ENCODE peak calls at places on chromosomes 12 and 14, in four cellular contexts. W is astrocyte, S is aorta, U is left ventricle myocardium inferior. A is an unnamed sample.

GRCh38 chr14:34241185-34241711 is 220.8 kb downstream of the SPTSSA start:
- DNase-seq in W (no peak), S (no peak), U (no peak), A (no peak)

GRCh38 chr14:56304456-56304855 is 186.2 kb downstream of the PELI2 start:
- DNase-seq in U (no peak), W (peak; percentile 72), S (no peak), A (no peak)

GRCh38 chr12:9864913-9865675 is 4.1 kb downstream of the CLEC2B start:
- DNase-seq in U (no peak), W (no peak), S (no peak), A (no peak)

GRCh38 chr14:104779776-104780512 is 15.6 kb downstream of the AKT1 start:
- DNase-seq in W (no peak), U (no peak), S (no peak), A (no peak)

GRCh38 chr14:81402123-81402495 is 2.0 kb upstream of the STON2 start:
- DNase-seq in W (peak; percentile 74), S (no peak), U (no peak), A (no peak)

GRCh38 chr12:86367137-86367536 is 110.9 kb upstream of the MGAT4C start:
- DNase-seq in U (no peak), S (no peak), W (no peak), A (no peak)

GRCh38 chr12:55718020-55718419 is 2.2 kb upstream of the RDH5 start:
- DNase-seq in W (peak; percentile 39), U (no peak), S (peak; percentile 76), A (no peak)

GRCh38 chr14:104283197-104284106 is 145.1 kb downstream of the KIF26A start:
- DNase-seq in W (no peak), S (peak; percentile 40), U (peak; percentile 6), A (no peak)

GRCh38 chr12:111438501-111438900 is 32.8 kb downstream of the SH2B3 start:
- DNase-seq in S (peak; percentile 84), W (peak; percentile 68), U (no peak), A (peak; percentile 81)

GRCh38 chr12:98594050-98594853 is 766 bp downstream of the SLC25A3 start:
- DNase-seq in S (peak; percentile 81), W (no peak), U (peak; percentile 41), A (peak; percentile 8)

GRCh38 chr14:89304972-89305703 is 111.9 kb downstream of the FOXN3 start:
- DNase-seq in W (peak; percentile 81), S (no peak), U (no peak), A (no peak)

GRCh38 chr14:103108749-103109207 is 14.3 kb downstream of the EXOC3L4 start:
- DNase-seq in W (peak; percentile 20), U (no peak), S (no peak), A (no peak)

GRCh38 chr14:91511014-91511466 is 930 bp upstream of the PPP4R3A start:
- DNase-seq in W (peak; percentile 15), U (no peak), S (no peak), A (no peak)

GRCh38 chr12:105214670-105215375 is 21.2 kb downstream of the APPL2 start:
- DNase-seq in W (no peak), U (no peak), S (no peak), A (peak; percentile 26)

GRCh38 chr12:119835068-119835467 is 42.1 kb downstream of the CIT start:
- DNase-seq in W (no peak), S (no peak), U (no peak), A (no peak)

GRCh38 chr12:86838709-86839108 is 582.5 kb upstream of the MGAT4C start:
- DNase-seq in W (no peak), U (no peak), S (no peak), A (no peak)

GRCh38 chr12:87363497-87364084 is 665.6 kb downstream of the C12orf50 start:
- DNase-seq in S (no peak), W (no peak), U (no peak), A (no peak)

GRCh38 chr12:62919827-62920226 is 15.1 kb downstream of the PPM1H start:
- DNase-seq in U (no peak), S (no peak), W (peak; percentile 26), A (peak; percentile 54)

GRCh38 chr14:91714805-91715204 is 17.1 kb downstream of the CATSPERB start:
- DNase-seq in S (no peak), U (no peak), W (no peak), A (no peak)

GRCh38 chr12:50505386-50505827 is 622 bp downstream of the DIP2B start:
- DNase-seq in S (no peak), U (peak; percentile 21), W (no peak), A (peak; percentile 37)

GRCh38 chr14:102211240-102211639 is 71.5 kb downstream of the WDR20 start:
- DNase-seq in U (no peak), W (no peak), S (peak; percentile 27), A (no peak)

GRCh38 chr12:25682421-25682820 is 129.3 kb upstream of the LMNTD1 start:
- DNase-seq in S (no peak), U (no peak), W (no peak), A (no peak)

GRCh38 chr12:42790761-42791151 is 201.2 kb upstream of the PRICKLE1 start:
- DNase-seq in U (no peak), W (peak; percentile 98), S (no peak), A (peak; percentile 40)

GRCh38 chr14:52641745-52642144 is 53.6 kb downstream of the ERO1A start:
- DNase-seq in U (no peak), S (no peak), W (no peak), A (no peak)

GRCh38 chr12:84329933-84330332 is 582.7 kb downstream of the SLC6A15 start:
- DNase-seq in S (no peak), U (no peak), W (no peak), A (no peak)

GRCh38 chr14:80663541-80663940 is 278.0 kb downstream of the CEP128 start:
- DNase-seq in U (no peak), W (no peak), S (no peak), A (no peak)

GRCh38 chr12:109228664-109229063 is 80.4 kb downstream of the FOXN4 start:
- DNase-seq in U (no peak), S (no peak), W (no peak), A (no peak)

GRCh38 chr12:79681008-79681590 is 9.7 kb downstream of the PAWR start:
- DNase-seq in S (no peak), W (peak; percentile 77), U (no peak), A (no peak)

GRCh38 chr14:100102156-100102785 is 37.0 kb downstream of the EVL start:
- DNase-seq in S (no peak), W (no peak), U (no peak), A (no peak)

GRCh38 chr14:68554231-68554630 is 238.6 kb downstream of the ZFP36L1 start:
- DNase-seq in W (no peak), S (no peak), U (no peak), A (no peak)

GRCh38 chr12:96365604-96366230 is 34.5 kb downstream of the CDK17 start:
- DNase-seq in U (no peak), S (no peak), W (peak; percentile 52), A (no peak)
- H3K4me1 ChIP-seq in U (peaks cover 94% of the 10 kb centered on the region), S (no peaks in the 10 kb centered on the region), W (peaks cover 11% of the 10 kb centered on the region), A (peaks cover 24% of the 10 kb centered on the region)

DNA sequence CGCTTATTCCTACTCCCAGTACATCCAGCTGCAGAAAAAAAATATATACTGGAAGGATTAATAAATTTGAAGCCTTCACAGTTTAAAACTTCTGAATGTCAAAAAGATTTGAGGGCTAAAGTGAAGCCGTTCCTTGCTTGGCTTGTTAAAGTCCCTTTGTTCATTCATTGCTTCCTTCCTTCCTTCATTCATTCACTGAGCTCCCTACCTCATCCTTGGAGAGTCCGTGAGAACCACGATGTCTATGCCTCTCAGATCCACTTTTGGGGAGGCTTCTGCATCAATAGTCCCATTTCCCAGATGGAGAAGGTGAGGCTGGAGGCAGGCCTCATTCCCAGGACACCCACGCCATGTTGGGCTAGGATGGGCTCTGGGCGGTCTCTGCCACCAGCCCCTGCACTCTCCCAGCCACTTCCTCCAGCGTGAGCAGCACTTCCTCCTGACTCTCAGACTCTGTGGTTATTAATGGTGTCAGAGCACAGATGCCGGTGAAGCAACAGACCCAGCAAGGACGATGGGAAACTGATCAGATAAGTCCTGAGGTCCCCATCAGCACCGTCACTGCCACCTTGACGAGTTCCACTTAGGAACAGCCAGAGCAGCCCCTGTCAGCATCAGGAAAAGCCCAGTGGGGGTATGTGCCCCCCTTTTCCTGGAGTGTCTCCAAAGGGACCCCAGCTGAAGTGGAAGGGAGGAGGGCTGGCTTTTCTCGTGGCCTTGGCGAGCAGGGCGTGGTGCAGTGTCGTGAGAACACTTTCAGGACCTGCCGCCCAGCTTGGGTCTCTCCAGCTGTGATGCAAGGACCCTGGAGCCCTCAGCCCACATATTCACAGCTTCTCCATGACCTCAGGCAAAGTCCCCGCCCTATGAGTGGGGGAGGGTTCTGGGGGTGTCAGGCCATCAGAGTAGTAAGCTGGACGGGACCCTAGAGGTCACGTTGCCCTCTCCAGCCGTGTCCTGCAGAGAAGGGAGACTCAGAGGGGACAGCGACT is 21.2 kb downstream of the ASB2 start:
- DNase-seq in W (no peak), U (no peak), S (no peak), A (no peak)
- H3K4me1 ChIP-seq in W (peaks cover 29% of the 10 kb centered on the region), U (peaks cover 84% of the 10 kb centered on the region), S (no peaks in the 10 kb centered on the region), A (peaks cover 8% of the 10 kb centered on the region)

GRCh38 chr12:47079894-47080724 is at the start of gene AMIGO2:
- DNase-seq in U (peak; percentile 51), W (peak; percentile 71), S (peak; percentile 85), A (peak; percentile 79)

GRCh38 chr12:47079365-47079893 is at the start of gene PCED1B:
- DNase-seq in U (peak; percentile 78), S (peak; percentile 90), W (peak; percentile 46), A (no peak)

GRCh38 chr12:47077206-47078085 is 2.0 kb upstream of the PCED1B start:
- DNase-seq in W (no peak), S (no peak), U (no peak), A (no peak)

GRCh38 chr12:47078086-47078395 is 1.4 kb upstream of the PCED1B start:
- DNase-seq in U (no peak), S (no peak), W (no peak), A (no peak)

DNA sequence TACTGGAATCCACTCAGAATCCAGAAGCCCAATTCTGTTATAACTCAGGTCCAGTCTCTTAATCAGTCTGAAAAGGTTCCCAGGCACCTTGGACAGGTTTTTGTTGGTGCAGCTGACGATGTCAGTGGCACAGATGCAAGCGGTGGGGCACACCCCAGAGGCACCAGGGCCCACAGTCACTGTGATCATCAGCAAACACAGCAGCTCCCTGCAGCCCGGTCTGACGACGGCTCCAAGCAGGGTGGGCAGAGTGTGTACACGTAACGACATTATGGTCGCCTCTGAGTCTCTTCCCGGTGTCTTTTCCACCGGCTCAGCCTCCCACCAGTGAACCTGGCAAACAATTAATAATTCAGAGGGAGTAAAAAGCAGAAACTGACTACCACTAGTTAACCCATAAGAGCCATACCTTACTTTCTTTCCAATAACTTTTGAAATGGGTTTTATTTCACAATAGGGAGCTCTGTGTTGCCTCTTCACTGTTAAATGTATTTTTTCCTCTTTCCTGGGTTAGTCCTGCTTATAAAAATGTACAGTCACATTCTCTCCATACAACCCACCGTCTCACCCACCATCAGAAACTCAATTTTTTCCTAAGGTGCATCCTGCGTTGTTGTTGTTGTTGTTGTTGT is 572 bp upstream of the PCED1B start:
- DNase-seq in W (peak; percentile 33), U (no peak), S (peak; percentile 80), A (no peak)
- H3K4me1 ChIP-seq in W (peaks cover 42% of the 10 kb centered on the region), U (peaks cover 41% of the 10 kb centered on the region), S (peaks cover 8% of the 10 kb centered on the region), A (peaks cover 48% of the 10 kb centered on the region)

GRCh38 chr12:14403711-14404164 is 38.3 kb downstream of the ATF7IP start:
- DNase-seq in W (peak; percentile 86), U (no peak), S (no peak), A (no peak)
- H3K4me1 ChIP-seq in W (peaks cover 14% of the 10 kb centered on the region), U (peaks cover 57% of the 10 kb centered on the region), S (no peaks in the 10 kb centered on the region), A (peaks cover 30% of the 10 kb centered on the region)

A was measured in foreskin keratinocyte.